ENCODE peak calls at places on chromosomes 4 and X, in nine cellular contexts. V, E, M, N, I, C, Z, T and R are unnamed samples.

GRCh38 chr4:74217365-74217764 is 59.4 kb downstream of the MTHFD2L start:
- DNase-seq in Z (no peak), T (no peak), I (no peak), E (peak; percentile 48), V (no peak), N (no peak), M (no peak), C (no peak), R (no peak)

GRCh38 chr4:122831515-122832196 is 5.0 kb downstream of the FGF2 start:
- DNase-seq in N (no peak), I (no peak), T (no peak), Z (no peak), M (no peak), E (no peak), V (no peak), C (no peak), R (no peak)

GRCh38 chrX:133608406-133608805 is 193.1 kb upstream of the GPC4 start:
- DNase-seq in E (no peak), Z (no peak), I (no peak), C (no peak), V (peak; percentile 63), N (no peak), T (no peak), M (no peak), R (no peak)

GRCh38 chrX:155841232-155841631 is 39.9 kb upstream of the VAMP7 start:
- DNase-seq in V (no peak), E (no peak), I (no peak), T (no peak), M (no peak), N (no peak), C (no peak), Z (no peak), R (no peak)

GRCh38 chr4:139267301-139267700 is 12.7 kb downstream of the MGARP start:
- DNase-seq in E (no peak), V (no peak), M (no peak), C (no peak), Z (no peak), I (no peak), N (no peak), T (no peak), R (no peak)

GRCh38 chrX:71420686-71421085 is 54.5 kb downstream of the TAF1 start:
- DNase-seq in V (no peak), M (no peak), I (peak; percentile 54), T (no peak), E (no peak), C (peak; percentile 6), N (peak; percentile 5), Z (no peak), R (no peak)

GRCh38 chrX:41603591-41603990 is 85.2 kb upstream of the GPR34 start:
- DNase-seq in M (no peak), I (no peak), T (no peak), E (no peak), C (no peak), N (no peak), Z (no peak), V (no peak), R (no peak)

GRCh38 chrX:7261672-7262332 is 113.8 kb upstream of the PUDP start:
- DNase-seq in V (peak; percentile 27), T (no peak), I (no peak), C (no peak), E (no peak), Z (peak; percentile 57), N (no peak), M (no peak), R (no peak)

GRCh38 chr4:110982486-110982885 is 359.6 kb upstream of the PITX2 start:
- DNase-seq in M (no peak), T (no peak), I (no peak), C (no peak), V (no peak), N (no peak), E (no peak), Z (no peak), R (no peak)

GRCh38 chrX:14064632-14065432 is 35.1 kb upstream of the GEMIN8 start:
- DNase-seq in M (no peak), Z (no peak), T (peak; percentile 55), C (no peak), N (no peak), I (no peak), E (peak; percentile 30), V (no peak), R (no peak)

GRCh38 chr4:110540606-110541440 is 64.9 kb downstream of the ENPEP start:
- DNase-seq in C (no peak), T (no peak), M (no peak), I (no peak), N (no peak), Z (no peak), E (peak; percentile 53), V (no peak), R (no peak)

GRCh38 chr4:188930822-188931221 is 791.6 kb downstream of the TRIML1 start:
- DNase-seq in T (no peak), N (peak; percentile 38), E (no peak), I (no peak), Z (no peak), V (no peak), C (peak; percentile 63), M (no peak), R (no peak)

GRCh38 chr4:186169942-186170802 is 21.2 kb upstream of the CYP4V2 start:
- DNase-seq in N (no peak), Z (no peak), T (no peak), M (no peak), E (no peak), V (no peak), I (no peak), C (peak; percentile 30), R (no peak)

GRCh38 chrX:76428243-76429130 is 977 bp downstream of the MAGEE1 start:
- DNase-seq in I (peak; percentile 69), T (no peak), C (peak; percentile 45), E (no peak), V (no peak), N (peak; percentile 10), Z (no peak), M (no peak), R (peak; percentile 40)

GRCh38 chr4:24279492-24279891 is 304.9 kb downstream of the DHX15 start:
- DNase-seq in M (no peak), C (no peak), N (no peak), E (no peak), T (no peak), Z (no peak), V (no peak), I (no peak), R (no peak)

GRCh38 chr4:89064848-89065247 is 7.9 kb upstream of the FAM13A start:
- DNase-seq in Z (no peak), C (no peak), I (no peak), M (no peak), N (no peak), V (no peak), E (no peak), T (no peak), R (no peak)

GRCh38 chrX:30309139-30309571 is at the start of gene NR0B1:
- DNase-seq in C (peak; percentile 34), T (peak; percentile 46), V (no peak), E (no peak), N (peak; percentile 48), I (peak; percentile 57), Z (no peak), M (no peak), R (no peak)

GRCh38 chr4:184282251-184282713 is 64.6 kb upstream of the ENPP6 start:
- DNase-seq in T (no peak), V (peak; percentile 90), E (no peak), Z (peak; percentile 80), M (no peak), I (no peak), N (peak; percentile 21), C (peak; percentile 54), R (no peak)

GRCh38 chrX:129956765-129957164 is 25.7 kb upstream of the BCORL1 start:
- DNase-seq in I (no peak), T (no peak), N (no peak), Z (no peak), M (no peak), C (no peak), E (no peak), V (no peak), R (no peak)
- H3K4me3 ChIP-seq in I (peak overlapping the region; percentile 41), T (peak overlapping the region; percentile 61), N (peak overlapping the region; percentile 44), Z (no peak overlapping the region), M (peak overlapping the region; percentile 39), C (peak overlapping the region; percentile 56), E (peak overlapping the region; percentile 46), V (no peak overlapping the region), R (peak overlapping the region; percentile 31)

GRCh38 chr4:1201851-1202525 is 29.6 kb upstream of the SPON2 start:
- DNase-seq in I (no peak), Z (peak; percentile 65), M (no peak), E (peak; percentile 38), N (no peak), C (no peak), T (no peak), V (no peak), R (peak; percentile 68)

GRCh38 chr4:1202526-1203378 is 30.4 kb upstream of the SPON2 start:
- DNase-seq in C (no peak), T (no peak), N (no peak), E (no peak), I (peak; percentile 79), Z (no peak), V (no peak), M (no peak), R (no peak)

GRCh38 chr4:1200425-1201035 is 28.1 kb upstream of the SPON2 start:
- DNase-seq in V (no peak), N (no peak), Z (no peak), I (peak; percentile 86), T (no peak), C (no peak), M (peak; percentile 65), E (peak; percentile 78), R (peak; percentile 35)

GRCh38 chr4:1198070-1198844 is 25.9 kb upstream of the SPON2 start:
- DNase-seq in I (peak; percentile 25), C (no peak), E (no peak), M (no peak), N (no peak), Z (no peak), V (no peak), T (no peak), R (no peak)

GRCh38 chr4:1199556-1200331 is 27.4 kb upstream of the SPON2 start:
- DNase-seq in C (no peak), M (peak; percentile 25), I (peak; percentile 35), N (no peak), V (no peak), Z (no peak), T (no peak), E (no peak), R (peak; percentile 16)
- H3K27ac ChIP-seq in C (no peak overlapping the region), M (no peak overlapping the region), I (peak overlapping the region; percentile 84), N (no peak overlapping the region), V (no peak overlapping the region), Z (peak overlapping the region; percentile 77), T (no peak overlapping the region), E (no peak overlapping the region), R (peak overlapping the region; percentile 92)

GRCh38 chr4:119068529-119068962 is 67.1 kb upstream of the MYOZ2 start:
- DNase-seq in M (no peak), C (peak; percentile 43), V (no peak), E (no peak), N (no peak), I (no peak), T (no peak), Z (no peak), R (no peak)
- H3K4me3 ChIP-seq in M (no peak overlapping the region), C (peak overlapping the region; percentile 80), V (no peak overlapping the region), E (no peak overlapping the region), N (no peak overlapping the region), I (no peak overlapping the region), T (no peak overlapping the region), Z (no peak overlapping the region), R (no peak overlapping the region)

DNA sequence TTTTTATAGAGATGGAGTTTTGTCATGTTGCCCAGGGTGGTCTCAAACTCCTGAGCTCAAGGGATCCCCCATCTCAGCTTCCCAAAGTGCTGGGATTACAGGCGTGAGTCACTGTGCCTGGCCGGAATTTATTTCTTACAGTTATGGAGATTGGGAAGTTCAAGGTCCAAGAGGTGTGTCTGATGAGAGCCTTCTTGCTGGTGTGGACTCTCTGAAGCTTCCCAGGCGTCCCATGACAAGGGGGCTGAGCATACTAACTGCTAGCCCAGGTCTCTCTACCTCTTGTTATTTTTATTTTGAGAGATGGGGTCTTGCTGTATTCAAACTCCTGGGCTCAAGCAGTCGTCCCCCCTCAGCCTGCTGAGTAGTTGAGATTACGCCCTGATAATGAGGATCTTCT is 2.9 kb upstream of the NSD2 start:
- DNase-seq in C (no peak), E (no peak), T (no peak), N (no peak), M (no peak), V (no peak), Z (no peak), I (no peak), R (no peak)
- H3K27ac ChIP-seq in C (no peak overlapping the region), E (no peak overlapping the region), T (no peak overlapping the region), N (no peak overlapping the region), M (no peak overlapping the region), V (no peak overlapping the region), Z (no peak overlapping the region), I (no peak overlapping the region), R (no peak overlapping the region)